ENCODE peak calls at places on chromosome 16, in nine cellular contexts. X, E, L, U, Y, F, A, T and W are unnamed samples.

GRCh38 chr16:70679653-70680494 is 6.0 kb downstream of the MTSS2 start:
- DNase-seq in X (no peak), E (no peak), L (no peak), U (peak), Y (peak), F (no peak), A (no peak), T (no peak), W (no peak)

GRCh38 chr16:1991588-1992474 is 2.1 kb downstream of the SYNGR3 start:
- DNase-seq in X (peak), E (peak), L (peak), U (peak), Y (no peak), F (no peak), A (peak), T (peak), W (peak)

GRCh38 chr16:80006175-80006895 is 405.8 kb upstream of the MAF start:
- DNase-seq in X (no peak), E (peak), L (no peak), U (no peak), Y (no peak), F (no peak), A (no peak), T (no peak), W (no peak)

GRCh38 chr16:4086153-4086552 is 30.1 kb downstream of the ADCY9 start:
- DNase-seq in X (no peak), E (no peak), L (no peak), U (no peak), Y (no peak), F (no peak), A (no peak), T (no peak), W (no peak)

GRCh38 chr16:80804061-80804450 is 342 bp downstream of the CDYL2 start:
- DNase-seq in X (peak), E (peak), L (peak), U (peak), Y (no peak), F (no peak), A (no peak), T (peak), W (peak)

GRCh38 chr16:56643080-56643778 is 4.8 kb downstream of the MT1A start:
- DNase-seq in X (no peak), E (no peak), L (peak), U (peak), Y (peak), F (peak), A (peak), T (peak), W (peak)

GRCh38 chr16:85379041-85380001 is 233.8 kb upstream of the GSE1 start:
- DNase-seq in X (no peak), E (no peak), L (no peak), U (no peak), Y (no peak), F (no peak), A (no peak), T (no peak), W (no peak)

GRCh38 chr16:19167710-19168172 is 299 bp upstream of the SYT17 start:
- DNase-seq in X (no peak), E (peak), L (peak), U (peak), Y (no peak), F (no peak), A (no peak), T (no peak), W (peak)

GRCh38 chr16:86566601-86566965 is at the start of gene FOXC2:
- DNase-seq in X (peak), E (peak), L (peak), U (peak), Y (peak), F (peak), A (no peak), T (peak), W (peak)

GRCh38 chr16:57669476-57670162 is 1.5 kb downstream of the ADGRG3 start:
- DNase-seq in X (no peak), E (no peak), L (no peak), U (peak), Y (no peak), F (no peak), A (no peak), T (no peak), W (no peak)

GRCh38 chr16:56611281-56611833 is 3.0 kb downstream of the MT2A start:
- DNase-seq in X (no peak), E (peak), L (no peak), U (no peak), Y (no peak), F (peak), A (no peak), T (no peak), W (no peak)

GRCh38 chr16:74448990-74449389 is 27.7 kb upstream of the CLEC18B start:
- DNase-seq in X (peak), E (peak), L (no peak), U (no peak), Y (no peak), F (peak), A (no peak), T (no peak), W (no peak)

GRCh38 chr16:25106567-25107465 is 4.7 kb upstream of the LCMT1 start:
- DNase-seq in X (peak), E (peak), L (peak), U (peak), Y (peak), F (peak), A (peak), T (peak), W (peak)